ENCODE peak calls at places on chromosomes 6 and 20, in seven cellular contexts. One of them, this sample, is unnamed. For H3K4me1 and H3K27me3, the result is how much of the 10 kb centered on the place peaks cover.

GRCh38 chr6:35370124-35370741 is 27.9 kb downstream of the PPARD start:
- DNase-seq in HCT116: peak
- DNase-seq in upper lobe of right lung: peak
- DNase-seq in psoas muscle: peak
- DNase-seq in heart left ventricle: peak
- DNase-seq in fibroblast of lung: peak
- DNase-seq in heart right ventricle: peak
- DNase-seq in this sample: no peak

GRCh38 chr6:142195862-142196536 is 48.9 kb downstream of the VTA1 start:
- DNase-seq in HCT116: no peak
- DNase-seq in upper lobe of right lung: no peak
- DNase-seq in psoas muscle: no peak
- DNase-seq in heart left ventricle: no peak
- DNase-seq in fibroblast of lung: peak
- DNase-seq in heart right ventricle: no peak
- DNase-seq in this sample: no peak

GRCh38 chr20:37066168-37066567 is 29.6 kb downstream of the RBL1 start:
- DNase-seq in HCT116: no peak
- DNase-seq in upper lobe of right lung: no peak
- DNase-seq in psoas muscle: no peak
- DNase-seq in heart left ventricle: no peak
- DNase-seq in fibroblast of lung: no peak
- DNase-seq in heart right ventricle: no peak
- DNase-seq in this sample: no peak

GRCh38 chr6:84842526-84843161 is 78.2 kb upstream of the TBX18 start:
- DNase-seq in HCT116: no peak
- DNase-seq in upper lobe of right lung: no peak
- DNase-seq in psoas muscle: no peak
- DNase-seq in heart left ventricle: no peak
- DNase-seq in fibroblast of lung: peak
- DNase-seq in heart right ventricle: no peak
- DNase-seq in this sample: no peak

GRCh38 chr20:52497731-52498130 is 306.2 kb upstream of the ZFP64 start:
- DNase-seq in HCT116: no peak
- DNase-seq in upper lobe of right lung: no peak
- DNase-seq in psoas muscle: no peak
- DNase-seq in heart left ventricle: no peak
- DNase-seq in fibroblast of lung: no peak
- DNase-seq in heart right ventricle: no peak
- DNase-seq in this sample: no peak

GRCh38 chr6:36204068-36204753 is 7.7 kb downstream of the BRPF3 start:
- DNase-seq in HCT116: no peak
- DNase-seq in upper lobe of right lung: no peak
- DNase-seq in psoas muscle: no peak
- DNase-seq in heart left ventricle: no peak
- DNase-seq in fibroblast of lung: no peak
- DNase-seq in heart right ventricle: no peak
- DNase-seq in this sample: no peak

GRCh38 chr6:136403166-136403980 is 113.7 kb upstream of the BCLAF1 start:
- DNase-seq in HCT116: peak
- DNase-seq in upper lobe of right lung: no peak
- DNase-seq in psoas muscle: no peak
- DNase-seq in heart left ventricle: no peak
- DNase-seq in fibroblast of lung: peak
- DNase-seq in heart right ventricle: no peak
- DNase-seq in this sample: no peak

GRCh38 chr6:112027942-112028674 is 25.8 kb upstream of the CCN6 start:
- DNase-seq in HCT116: no peak
- DNase-seq in upper lobe of right lung: no peak
- DNase-seq in psoas muscle: no peak
- DNase-seq in heart left ventricle: no peak
- DNase-seq in fibroblast of lung: no peak
- DNase-seq in heart right ventricle: no peak
- DNase-seq in this sample: no peak

GRCh38 chr6:133817460-133818047 is 71.4 kb upstream of the TCF21 start:
- DNase-seq in HCT116: peak
- DNase-seq in upper lobe of right lung: no peak
- DNase-seq in psoas muscle: no peak
- DNase-seq in heart left ventricle: no peak
- DNase-seq in fibroblast of lung: no peak
- DNase-seq in heart right ventricle: no peak
- DNase-seq in this sample: no peak

DNA sequence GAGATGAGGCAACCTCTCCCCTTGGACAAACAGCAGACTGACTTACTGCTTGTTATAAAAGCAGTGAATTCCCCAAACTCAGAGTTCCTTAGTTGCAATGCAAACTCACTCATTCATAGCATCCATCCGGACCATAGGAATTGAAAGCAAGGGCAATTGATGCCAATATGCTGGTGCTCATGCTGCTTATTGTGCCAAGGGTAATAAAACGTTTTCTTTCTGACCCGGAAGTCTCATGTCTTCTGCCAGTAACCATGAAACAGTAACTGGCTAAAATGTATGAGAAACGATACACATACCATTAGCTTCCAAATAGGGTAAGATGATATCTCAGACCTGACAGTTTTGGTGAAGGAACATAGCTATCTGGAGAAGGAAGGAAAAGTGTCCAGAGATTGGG is 18.1 kb downstream of the PRKN start:
- DNase-seq in HCT116: no peak
- DNase-seq in upper lobe of right lung: no peak
- DNase-seq in psoas muscle: no peak
- DNase-seq in heart left ventricle: no peak
- DNase-seq in fibroblast of lung: no peak
- DNase-seq in heart right ventricle: no peak
- DNase-seq in this sample: no peak
- H3K4me1 ChIP-seq in HCT116: under half
- H3K4me1 ChIP-seq in upper lobe of right lung: under half
- H3K4me1 ChIP-seq in psoas muscle: under half
- H3K4me1 ChIP-seq in heart left ventricle: under half
- H3K4me1 ChIP-seq in fibroblast of lung: under half
- H3K4me1 ChIP-seq in heart right ventricle: under half
- H3K4me1 ChIP-seq in this sample: under half

GRCh38 chr20:1927217-1927616 is 32.0 kb downstream of the SIRPA start:
- DNase-seq in HCT116: no peak
- DNase-seq in upper lobe of right lung: no peak
- DNase-seq in psoas muscle: no peak
- DNase-seq in heart left ventricle: no peak
- DNase-seq in fibroblast of lung: no peak
- DNase-seq in heart right ventricle: no peak
- DNase-seq in this sample: no peak
- H3K27ac ChIP-seq in HCT116: no peak
- H3K27ac ChIP-seq in upper lobe of right lung: no peak
- H3K27ac ChIP-seq in psoas muscle: no peak
- H3K27ac ChIP-seq in heart left ventricle: no peak
- H3K27ac ChIP-seq in fibroblast of lung: no peak
- H3K27ac ChIP-seq in heart right ventricle: no peak
- H3K27ac ChIP-seq in this sample: no peak

GRCh38 chr6:118895241-118895561 is 1.2 kb downstream of the ASF1A start:
- DNase-seq in HCT116: no peak
- DNase-seq in upper lobe of right lung: no peak
- DNase-seq in psoas muscle: no peak
- DNase-seq in heart left ventricle: no peak
- DNase-seq in fibroblast of lung: no peak
- DNase-seq in heart right ventricle: no peak
- DNase-seq in this sample: no peak

GRCh38 chr6:118893095-118893881 is 664 bp upstream of the ASF1A start:
- DNase-seq in HCT116: no peak
- DNase-seq in upper lobe of right lung: no peak
- DNase-seq in psoas muscle: peak
- DNase-seq in heart left ventricle: no peak
- DNase-seq in fibroblast of lung: peak
- DNase-seq in heart right ventricle: peak
- DNase-seq in this sample: peak

GRCh38 chr6:118892248-118893094 is 1.5 kb upstream of the ASF1A start:
- DNase-seq in HCT116: no peak
- DNase-seq in upper lobe of right lung: no peak
- DNase-seq in psoas muscle: no peak
- DNase-seq in heart left ventricle: no peak
- DNase-seq in fibroblast of lung: no peak
- DNase-seq in heart right ventricle: no peak
- DNase-seq in this sample: no peak

GRCh38 chr6:118894425-118895240 is 681 bp downstream of the ASF1A start:
- DNase-seq in HCT116: no peak
- DNase-seq in upper lobe of right lung: peak
- DNase-seq in psoas muscle: peak
- DNase-seq in heart left ventricle: peak
- DNase-seq in fibroblast of lung: peak
- DNase-seq in heart right ventricle: peak
- DNase-seq in this sample: peak

GRCh38 chr6:118893882-118894424 is at the start of gene ASF1A:
- DNase-seq in HCT116: peak
- DNase-seq in upper lobe of right lung: peak
- DNase-seq in psoas muscle: peak
- DNase-seq in heart left ventricle: peak
- DNase-seq in fibroblast of lung: peak
- DNase-seq in heart right ventricle: peak
- DNase-seq in this sample: peak
- H3K27me3 ChIP-seq in HCT116: under half
- H3K27me3 ChIP-seq in upper lobe of right lung: under half
- H3K27me3 ChIP-seq in psoas muscle: under half
- H3K27me3 ChIP-seq in heart left ventricle: under half
- H3K27me3 ChIP-seq in fibroblast of lung: under half
- H3K27me3 ChIP-seq in heart right ventricle: under half
- H3K27me3 ChIP-seq in this sample: under half

DNA sequence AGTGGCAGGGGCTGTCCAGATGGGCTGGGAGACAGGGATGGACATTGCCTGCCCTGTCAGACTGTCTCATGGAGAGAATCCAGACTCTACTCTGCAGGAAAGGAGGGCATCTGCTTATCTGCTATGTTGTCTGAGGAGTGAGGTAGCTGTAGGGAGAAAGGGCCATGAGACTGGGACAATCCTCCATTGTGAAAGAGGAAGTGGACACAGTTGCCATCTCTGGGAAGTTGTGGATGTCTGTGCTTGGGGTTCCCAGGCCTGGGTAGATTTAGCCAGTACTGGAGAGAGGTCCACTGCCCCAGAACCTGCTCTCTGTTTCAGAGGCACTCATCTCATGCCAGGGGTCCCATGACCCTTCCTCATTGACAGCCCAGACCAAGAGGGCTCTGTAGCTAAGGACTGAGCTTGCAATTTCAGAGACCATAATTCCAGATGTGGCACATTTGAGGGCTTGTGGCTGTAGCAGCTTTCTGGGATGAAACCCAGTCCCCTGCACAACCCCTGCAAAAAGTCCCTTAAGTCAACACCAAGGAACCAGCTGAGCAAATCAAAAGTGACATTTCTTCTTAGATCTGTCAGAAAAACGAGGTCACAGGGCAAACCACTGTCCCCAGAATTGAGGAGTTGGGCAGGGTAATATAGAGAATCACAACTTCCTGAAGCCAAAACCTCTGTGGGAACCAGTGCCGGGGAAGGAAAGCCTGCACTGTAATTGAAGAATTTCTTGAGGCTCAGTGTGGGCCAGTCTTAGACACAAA is 4.1 kb upstream of the SIRPG start:
- DNase-seq in HCT116: no peak
- DNase-seq in upper lobe of right lung: no peak
- DNase-seq in psoas muscle: no peak
- DNase-seq in heart left ventricle: no peak
- DNase-seq in fibroblast of lung: no peak
- DNase-seq in heart right ventricle: no peak
- DNase-seq in this sample: no peak
- H3K4me1 ChIP-seq in HCT116: under half
- H3K4me1 ChIP-seq in upper lobe of right lung: under half
- H3K4me1 ChIP-seq in psoas muscle: under half
- H3K4me1 ChIP-seq in heart left ventricle: under half
- H3K4me1 ChIP-seq in fibroblast of lung: under half
- H3K4me1 ChIP-seq in heart right ventricle: under half
- H3K4me1 ChIP-seq in this sample: under half

GRCh38 chr6:40714143-40714542 is 127.0 kb upstream of the LRFN2 start:
- DNase-seq in HCT116: no peak
- DNase-seq in upper lobe of right lung: no peak
- DNase-seq in psoas muscle: no peak
- DNase-seq in heart left ventricle: no peak
- DNase-seq in fibroblast of lung: no peak
- DNase-seq in heart right ventricle: no peak
- DNase-seq in this sample: no peak

GRCh38 chr6:40713002-40713719 is 126.0 kb upstream of the LRFN2 start:
- DNase-seq in HCT116: no peak
- DNase-seq in upper lobe of right lung: no peak
- DNase-seq in psoas muscle: no peak
- DNase-seq in heart left ventricle: no peak
- DNase-seq in fibroblast of lung: no peak
- DNase-seq in heart right ventricle: no peak
- DNase-seq in this sample: no peak

GRCh38 chr6:40708049-40708448 is 120.9 kb upstream of the LRFN2 start:
- DNase-seq in HCT116: no peak
- DNase-seq in upper lobe of right lung: no peak
- DNase-seq in psoas muscle: no peak
- DNase-seq in heart left ventricle: no peak
- DNase-seq in fibroblast of lung: no peak
- DNase-seq in heart right ventricle: no peak
- DNase-seq in this sample: no peak

GRCh38 chr6:40714576-40715500 is 127.7 kb upstream of the LRFN2 start:
- DNase-seq in HCT116: no peak
- DNase-seq in upper lobe of right lung: no peak
- DNase-seq in psoas muscle: no peak
- DNase-seq in heart left ventricle: no peak
- DNase-seq in fibroblast of lung: no peak
- DNase-seq in heart right ventricle: no peak
- DNase-seq in this sample: no peak

DNA sequence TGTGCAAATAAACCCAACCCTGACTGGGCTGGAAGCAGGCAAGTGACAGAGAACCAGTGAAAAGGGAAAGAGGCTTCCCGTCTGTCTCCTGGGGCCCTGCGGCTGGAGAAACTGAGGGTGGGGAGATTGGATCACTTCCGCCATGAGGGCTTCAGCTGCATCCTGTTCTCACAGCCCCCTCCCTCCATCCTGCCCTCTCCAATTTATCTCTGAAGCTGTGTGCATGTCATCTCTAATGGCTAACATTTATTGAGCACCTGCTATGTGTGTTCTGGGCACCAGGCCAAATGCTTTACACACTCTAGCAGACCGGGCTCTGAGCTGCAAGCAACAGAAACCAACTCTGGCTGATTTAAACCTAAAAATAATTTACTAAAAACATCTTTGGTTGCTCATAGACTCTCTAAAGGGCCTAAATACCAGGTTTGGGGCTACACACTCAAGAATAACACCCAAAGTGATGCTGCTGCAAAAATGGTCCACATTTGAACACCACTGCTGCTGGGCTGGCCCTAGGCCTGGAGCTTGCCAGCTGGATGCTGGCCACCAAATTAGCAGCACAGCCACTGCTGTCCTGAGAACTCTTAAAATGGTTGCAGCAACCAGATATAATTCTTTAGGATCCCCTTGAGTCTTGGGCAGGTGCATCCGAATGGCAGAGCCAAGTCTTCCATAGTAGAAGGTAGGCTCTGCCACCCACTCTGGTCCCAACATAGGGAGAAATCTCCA is 123.6 kb upstream of the LRFN2 start:
- DNase-seq in HCT116: no peak
- DNase-seq in upper lobe of right lung: no peak
- DNase-seq in psoas muscle: no peak
- DNase-seq in heart left ventricle: no peak
- DNase-seq in fibroblast of lung: no peak
- DNase-seq in heart right ventricle: peak
- DNase-seq in this sample: no peak
- H3K27ac ChIP-seq in HCT116: no peak
- H3K27ac ChIP-seq in upper lobe of right lung: no peak
- H3K27ac ChIP-seq in psoas muscle: no peak
- H3K27ac ChIP-seq in heart left ventricle: no peak
- H3K27ac ChIP-seq in fibroblast of lung: no peak
- H3K27ac ChIP-seq in heart right ventricle: no peak
- H3K27ac ChIP-seq in this sample: no peak

This sample was measured in pancreas.